ENCODE peak calls at places on chromosomes 1 and 21, in five cellular contexts. One of them, this sample, is unnamed.

GRCh38 chr21:44939532-44940115 is at the start of gene SLX9:
- DNase-seq in lung: peak
- DNase-seq in GM04504: no peak
- DNase-seq in NCI-H510A treated with DMSO at 0.1 percent for 48 hours: peak
- DNase-seq in posterior cingulate gyrus: peak
- DNase-seq in this sample: peak

GRCh38 chr1:24409535-24409934 is 4.0 kb downstream of the STPG1 start:
- DNase-seq in GM04504: no peak
- DNase-seq in posterior cingulate gyrus: no peak
- DNase-seq in lung: no peak
- DNase-seq in NCI-H510A treated with DMSO at 0.1 percent for 48 hours: no peak
- DNase-seq in this sample: no peak

GRCh38 chr21:38787461-38788274 is 18.1 kb upstream of the ETS2 start:
- DNase-seq in NCI-H510A treated with DMSO at 0.1 percent for 48 hours: peak
- DNase-seq in lung: no peak
- DNase-seq in GM04504: no peak
- DNase-seq in posterior cingulate gyrus: no peak
- DNase-seq in this sample: no peak

GRCh38 chr1:201503397-201504176 is 3.3 kb downstream of the CSRP1 start:
- DNase-seq in GM04504: peak
- DNase-seq in posterior cingulate gyrus: no peak
- DNase-seq in NCI-H510A treated with DMSO at 0.1 percent for 48 hours: peak
- DNase-seq in lung: no peak
- DNase-seq in this sample: no peak

GRCh38 chr1:8025671-8026144 is 401 bp downstream of the ERRFI1 start:
- DNase-seq in posterior cingulate gyrus: no peak
- DNase-seq in NCI-H510A treated with DMSO at 0.1 percent for 48 hours: no peak
- DNase-seq in GM04504: no peak
- DNase-seq in lung: no peak
- DNase-seq in this sample: peak

GRCh38 chr1:243505986-243506689 is 250.3 kb downstream of the SDCCAG8 start:
- DNase-seq in lung: no peak
- DNase-seq in posterior cingulate gyrus: no peak
- DNase-seq in GM04504: no peak
- DNase-seq in NCI-H510A treated with DMSO at 0.1 percent for 48 hours: no peak
- DNase-seq in this sample: no peak

GRCh38 chr1:85243336-85243735 is 16.1 kb downstream of the C1orf52 start:
- DNase-seq in GM04504: no peak
- DNase-seq in NCI-H510A treated with DMSO at 0.1 percent for 48 hours: no peak
- DNase-seq in posterior cingulate gyrus: no peak
- DNase-seq in lung: no peak
- DNase-seq in this sample: no peak

GRCh38 chr1:62337535-62337784 is 18.2 kb upstream of the KANK4 start:
- DNase-seq in NCI-H510A treated with DMSO at 0.1 percent for 48 hours: no peak
- DNase-seq in posterior cingulate gyrus: no peak
- DNase-seq in GM04504: no peak
- DNase-seq in lung: no peak
- DNase-seq in this sample: no peak

GRCh38 chr1:202349263-202349928 is 897 bp downstream of the PPP1R12B start:
- DNase-seq in lung: no peak
- DNase-seq in NCI-H510A treated with DMSO at 0.1 percent for 48 hours: no peak
- DNase-seq in posterior cingulate gyrus: no peak
- DNase-seq in GM04504: peak
- DNase-seq in this sample: no peak

GRCh38 chr1:67956096-67956495 is 94.3 kb downstream of the DIRAS3 start:
- DNase-seq in lung: no peak
- DNase-seq in posterior cingulate gyrus: no peak
- DNase-seq in GM04504: no peak
- DNase-seq in NCI-H510A treated with DMSO at 0.1 percent for 48 hours: no peak
- DNase-seq in this sample: no peak

GRCh38 chr1:74083128-74083527 is 114.8 kb downstream of the LRRIQ3 start:
- DNase-seq in posterior cingulate gyrus: no peak
- DNase-seq in GM04504: no peak
- DNase-seq in lung: no peak
- DNase-seq in NCI-H510A treated with DMSO at 0.1 percent for 48 hours: no peak
- DNase-seq in this sample: no peak

GRCh38 chr21:39712976-39713375 is 32.0 kb upstream of the IGSF5 start:
- DNase-seq in GM04504: no peak
- DNase-seq in lung: no peak
- DNase-seq in posterior cingulate gyrus: no peak
- DNase-seq in NCI-H510A treated with DMSO at 0.1 percent for 48 hours: peak
- DNase-seq in this sample: no peak

GRCh38 chr1:4268262-4268889 is 368.3 kb upstream of the C1orf174 start:
- DNase-seq in NCI-H510A treated with DMSO at 0.1 percent for 48 hours: no peak
- DNase-seq in GM04504: no peak
- DNase-seq in posterior cingulate gyrus: no peak
- DNase-seq in lung: no peak
- DNase-seq in this sample: no peak

GRCh38 chr21:41630917-41631316 is 123.0 kb upstream of the TMPRSS2 start:
- DNase-seq in posterior cingulate gyrus: no peak
- DNase-seq in lung: no peak
- DNase-seq in GM04504: no peak
- DNase-seq in NCI-H510A treated with DMSO at 0.1 percent for 48 hours: no peak
- DNase-seq in this sample: no peak

GRCh38 chr1:182644863-182645262 is 39.5 kb downstream of the RGS8 start:
- DNase-seq in lung: no peak
- DNase-seq in NCI-H510A treated with DMSO at 0.1 percent for 48 hours: no peak
- DNase-seq in GM04504: no peak
- DNase-seq in posterior cingulate gyrus: no peak
- DNase-seq in this sample: no peak

This sample was measured in GM12891.